ENCODE peak calls at places on chromosomes 11 and 22, in four cellular contexts. Q, Y, U and O are unnamed samples.

GRCh38 chr11:32713496-32713895 is 81.0 kb downstream of the CCDC73 start:
- DNase-seq in Q (no peak), Y (no peak), U (peak), O (no peak)

GRCh38 chr11:130999992-131000770 is 83.9 kb upstream of the SNX19 start:
- DNase-seq in Q (no peak), Y (peak), U (peak), O (no peak)

GRCh38 chr11:58905716-58906547 is 33.4 kb upstream of the GLYATL1 start:
- DNase-seq in Q (peak), Y (peak), U (peak), O (no peak)

GRCh38 chr22:46062971-46063631 is 86.1 kb upstream of the WNT7B start:
- DNase-seq in Q (no peak), Y (no peak), U (no peak), O (no peak)

GRCh38 chr11:93528757-93529639 is 14.2 kb downstream of the SMCO4 start:
- DNase-seq in Q (no peak), Y (no peak), U (no peak), O (no peak)

GRCh38 chr22:30413745-30414524 is 11.6 kb upstream of the MTFP1 start:
- DNase-seq in Q (no peak), Y (no peak), U (no peak), O (no peak)

GRCh38 chr22:40200795-40201194 is 23.1 kb downstream of the TNRC6B start:
- DNase-seq in Q (no peak), Y (no peak), U (no peak), O (no peak)

GRCh38 chr11:100925935-100926334 is 203.7 kb downstream of the PGR start:
- DNase-seq in Q (no peak), Y (peak), U (peak), O (peak)

GRCh38 chr22:45585946-45586540 is 83.4 kb downstream of the FBLN1 start:
- DNase-seq in Q (no peak), Y (no peak), U (no peak), O (no peak)

GRCh38 chr11:74687237-74688005 is 43.8 kb downstream of the CHRDL2 start:
- DNase-seq in Q (no peak), Y (peak), U (no peak), O (no peak)

GRCh38 chr11:115886111-115886733 is 382.0 kb upstream of the CADM1 start:
- DNase-seq in Q (no peak), Y (no peak), U (no peak), O (no peak)

GRCh38 chr11:83282084-83282716 is 4.0 kb downstream of the CCDC90B start:
- DNase-seq in Q (no peak), Y (peak), U (no peak), O (no peak)

GRCh38 chr11:95567685-95568084 is 221.9 kb downstream of the FAM76B start:
- DNase-seq in Q (no peak), Y (peak), U (no peak), O (no peak)

GRCh38 chr11:69750875-69751597 is 24.1 kb downstream of the FGF4 start:
- DNase-seq in Q (no peak), Y (no peak), U (no peak), O (no peak)

GRCh38 chr22:30425616-30426394 is at the start of gene MTFP1:
- DNase-seq in Q (peak), Y (peak), U (peak), O (no peak)

GRCh38 chr22:27043246-27043645 is 385.9 kb downstream of the MIAT start:
- DNase-seq in Q (no peak), Y (no peak), U (no peak), O (no peak)
- TF ChIP-seq ELK1 in Q (no peak), Y (no peak), U (no peak), O (no peak)

GRCh38 chr11:117433717-117434116 is 106.1 kb downstream of the CEP164 start:
- DNase-seq in Q (no peak), Y (no peak), U (no peak), O (no peak)

GRCh38 chr11:117431436-117431835 is 103.8 kb downstream of the CEP164 start:
- DNase-seq in Q (no peak), Y (no peak), U (no peak), O (no peak)

GRCh38 chr11:117437041-117437790 is 109.6 kb downstream of the CEP164 start:
- DNase-seq in Q (no peak), Y (no peak), U (no peak), O (no peak)

GRCh38 chr11:117435296-117435695 is 107.6 kb downstream of the CEP164 start:
- DNase-seq in Q (no peak), Y (no peak), U (no peak), O (no peak)

DNA sequence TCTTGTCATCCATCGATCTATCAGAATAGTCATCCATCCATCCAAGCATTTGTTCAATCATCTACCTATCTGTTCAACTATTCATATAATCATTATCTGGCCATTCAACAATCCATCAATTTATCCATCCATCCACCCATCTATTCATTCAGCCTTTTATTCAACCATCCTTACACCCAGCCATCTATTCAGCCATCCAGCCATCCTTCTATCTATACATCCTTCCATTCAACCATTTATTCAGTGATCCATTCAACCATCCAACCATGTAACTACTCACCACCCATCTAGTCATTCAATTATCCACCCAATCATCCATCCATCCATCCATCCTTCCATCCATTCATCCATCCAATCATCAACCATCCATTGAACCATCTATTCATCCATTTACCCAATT is 106.8 kb downstream of the CEP164 start:
- DNase-seq in Q (no peak), Y (no peak), U (no peak), O (no peak)
- TF ChIP-seq ELK1 in Q (no peak), Y (no peak), U (no peak), O (no peak)

DNA sequence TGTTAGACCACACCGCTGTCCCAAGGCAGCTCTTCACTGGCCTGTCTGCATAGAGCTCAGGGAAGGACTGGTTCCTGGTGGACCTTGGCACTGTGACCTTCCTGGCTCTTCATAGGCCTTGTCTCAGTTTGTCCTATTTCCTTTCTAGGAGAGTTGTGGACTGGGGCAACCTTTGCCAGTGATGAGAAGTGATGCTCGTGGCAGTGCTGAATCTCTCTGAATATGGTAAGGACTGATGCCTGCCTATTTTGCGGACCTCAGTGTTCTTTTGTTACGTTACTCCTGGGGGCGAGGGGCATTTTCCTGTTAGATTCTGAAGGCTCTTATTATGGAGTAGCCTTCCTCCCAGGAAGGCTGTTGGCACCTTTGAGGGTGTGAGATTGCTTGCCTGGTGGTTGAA is 24.2 kb downstream of the CABIN1 start:
- DNase-seq in Q (no peak), Y (no peak), U (no peak), O (no peak)
- TF ChIP-seq ELK1 in Q (no peak), Y (no peak), U (no peak), O (no peak)

GRCh38 chr11:3051435-3052108 is 5.7 kb downstream of the CARS1 start:
- DNase-seq in Q (no peak), Y (no peak), U (no peak), O (no peak)

GRCh38 chr11:3052567-3052966 is 4.7 kb downstream of the CARS1 start:
- DNase-seq in Q (no peak), Y (no peak), U (no peak), O (no peak)

GRCh38 chr11:3049430-3050243 is 7.6 kb downstream of the CARS1 start:
- DNase-seq in Q (no peak), Y (peak), U (peak), O (peak)

GRCh38 chr11:3052109-3052479 is 5.1 kb downstream of the CARS1 start:
- DNase-seq in Q (no peak), Y (no peak), U (no peak), O (no peak)

GRCh38 chr11:3050386-3051325 is 6.6 kb downstream of the CARS1 start:
- DNase-seq in Q (no peak), Y (no peak), U (no peak), O (no peak)
- TF ChIP-seq ELK1 in Q (no peak), Y (no peak), U (no peak), O (no peak)

GRCh38 chr11:107834995-107835394 is 23.6 kb downstream of the SLC35F2 start:
- DNase-seq in Q (no peak), Y (no peak), U (no peak), O (no peak)
- TF ChIP-seq ELK1 in Q (no peak), Y (no peak), U (no peak), O (no peak)

GRCh38 chr11:77126861-77127673 is 979 bp upstream of the MYO7A start:
- DNase-seq in Q (peak), Y (peak), U (peak), O (no peak)
- TF ChIP-seq ELK1 in Q (no peak), Y (no peak), U (no peak), O (no peak)